ENCODE peak calls at places on chromosomes 12 and 14, in nine cellular contexts. H is SK-N-SH, S is A549, P is HL-60, T is K562, J is HepG2, Y is Panc1, R is GM12878, U is HCT116. B is an unnamed sample.

GRCh38 chr14:102729825-102730224 is 47.4 kb upstream of the TRAF3 start:
- DNase-seq in H (no peak), S (no peak), P (no peak), T (no peak), J (no peak), Y (no peak), R (no peak), U (no peak), B (no peak)

GRCh38 chr14:64673748-64674147 is 30.5 kb upstream of the PLEKHG3 start:
- DNase-seq in H (no peak), S (no peak), P (no peak), T (no peak), J (no peak), Y (no peak), R (peak), U (no peak), B (no peak)

GRCh38 chr14:57519051-57519450 is 25.4 kb upstream of the CCDC198 start:
- DNase-seq in H (no peak), S (no peak), P (no peak), T (no peak), J (peak), Y (no peak), R (no peak), U (no peak), B (no peak)

GRCh38 chr14:81826080-81826479 is 292.4 kb upstream of the SEL1L start:
- DNase-seq in H (no peak), S (no peak), P (no peak), T (no peak), J (no peak), Y (no peak), R (no peak), U (no peak), B (peak)

GRCh38 chr12:128450810-128451209 is 183.8 kb downstream of the TMEM132C start:
- DNase-seq in H (no peak), S (no peak), P (no peak), T (no peak), J (no peak), Y (no peak), R (no peak), U (no peak), B (no peak)

GRCh38 chr14:93956082-93956481 is 20.3 kb downstream of the ASB2 start:
- DNase-seq in H (no peak), S (no peak), P (no peak), T (no peak), J (no peak), Y (no peak), R (no peak), U (no peak), B (no peak)

GRCh38 chr14:63544641-63545234 is 1.6 kb upstream of the PPP2R5E start:
- DNase-seq in H (peak), S (peak), P (no peak), T (peak), J (no peak), Y (no peak), R (no peak), U (no peak), B (no peak)

GRCh38 chr14:65103150-65103760 is 938 bp upstream of the MAX start:
- DNase-seq in H (peak), S (peak), P (peak), T (peak), J (peak), Y (no peak), R (no peak), U (no peak), B (peak)

GRCh38 chr12:89949457-89950195 is 241.0 kb upstream of the ATP2B1 start:
- DNase-seq in H (no peak), S (peak), P (no peak), T (peak), J (peak), Y (peak), R (peak), U (no peak), B (peak)

GRCh38 chr12:13661005-13661887 is 320.2 kb downstream of the GRIN2B start:
- DNase-seq in H (peak), S (peak), P (no peak), T (peak), J (peak), Y (peak), R (peak), U (peak), B (peak)

GRCh38 chr14:22449612-22449930 is 139.5 kb downstream of the DAD1 start:
- DNase-seq in H (no peak), S (no peak), P (no peak), T (no peak), J (no peak), Y (no peak), R (no peak), U (no peak), B (no peak)

GRCh38 chr14:95689441-95689840 is 3.2 kb downstream of the TCL1B start:
- DNase-seq in H (no peak), S (no peak), P (no peak), T (no peak), J (no peak), Y (no peak), R (no peak), U (no peak), B (no peak)

GRCh38 chr14:68306934-68307758 is 485.7 kb downstream of the ZFP36L1 start:
- DNase-seq in H (no peak), S (no peak), P (no peak), T (no peak), J (peak), Y (no peak), R (no peak), U (peak), B (no peak)

GRCh38 chr12:82942521-82942920 is 255.8 kb downstream of the TMTC2 start:
- DNase-seq in H (no peak), S (no peak), P (no peak), T (no peak), J (no peak), Y (no peak), R (no peak), U (no peak), B (no peak)

GRCh38 chr14:23056257-23056955 is 914 bp downstream of the CDH24 start:
- DNase-seq in H (peak), S (peak), P (peak), T (peak), J (peak), Y (no peak), R (no peak), U (peak), B (peak)

GRCh38 chr12:118060301-118061010 is 523 bp downstream of the WSB2 start:
- DNase-seq in H (no peak), S (no peak), P (no peak), T (peak), J (no peak), Y (no peak), R (no peak), U (no peak), B (peak)

GRCh38 chr12:38669530-38669929 is 235.9 kb downstream of the CPNE8 start:
- DNase-seq in H (no peak), S (no peak), P (no peak), T (peak), J (no peak), Y (no peak), R (no peak), U (no peak), B (no peak)

GRCh38 chr14:104554608-104555401 is 24.8 kb upstream of the C14orf180 start:
- DNase-seq in H (peak), S (no peak), P (no peak), T (no peak), J (no peak), Y (no peak), R (no peak), U (no peak), B (no peak)

GRCh38 chr12:6778212-6778570 is 5.9 kb downstream of the LAG3 start:
- DNase-seq in H (no peak), S (peak), P (no peak), T (peak), J (no peak), Y (no peak), R (no peak), U (no peak), B (peak)

GRCh38 chr12:123254853-123255446 is 16.7 kb downstream of the CDK2AP1 start:
- DNase-seq in H (no peak), S (no peak), P (no peak), T (no peak), J (no peak), Y (no peak), R (no peak), U (no peak), B (no peak)

GRCh38 chr14:103594265-103594664 is 31.5 kb downstream of the COA8 start:
- DNase-seq in H (no peak), S (no peak), P (no peak), T (no peak), J (peak), Y (no peak), R (no peak), U (no peak), B (peak)

GRCh38 chr14:52434955-52435354 is 117.3 kb downstream of the TXNDC16 start:
- DNase-seq in H (no peak), S (no peak), P (no peak), T (no peak), J (no peak), Y (no peak), R (no peak), U (no peak), B (no peak)

GRCh38 chr12:46933947-46934346 is 108.2 kb upstream of the SLC38A4 start:
- DNase-seq in H (no peak), S (peak), P (no peak), T (peak), J (peak), Y (peak), R (no peak), U (no peak), B (peak)
- TF ChIP-seq REST in H (no peak), S (no peak), P (no peak), T (no peak), J (no peak), Y (no peak), R (no peak), U (no peak), B (no peak)

GRCh38 chr12:40226652-40227051 is 1.9 kb downstream of the LRRK2 start:
- DNase-seq in H (no peak), S (peak), P (no peak), T (peak), J (no peak), Y (no peak), R (no peak), U (no peak), B (no peak)
- TF ChIP-seq REST in H (no peak), S (no peak), P (no peak), T (no peak), J (no peak), Y (no peak), R (no peak), U (no peak), B (no peak)

GRCh38 chr14:99138999-99139865 is 132.8 kb downstream of the BCL11B start:
- DNase-seq in H (no peak), S (no peak), P (no peak), T (no peak), J (no peak), Y (no peak), R (no peak), U (no peak), B (no peak)

GRCh38 chr14:99137001-99137700 is 134.8 kb downstream of the BCL11B start:
- DNase-seq in H (no peak), S (no peak), P (no peak), T (no peak), J (no peak), Y (no peak), R (no peak), U (no peak), B (no peak)

GRCh38 chr14:99136047-99136400 is 136.0 kb downstream of the BCL11B start:
- DNase-seq in H (no peak), S (no peak), P (no peak), T (no peak), J (no peak), Y (no peak), R (no peak), U (no peak), B (no peak)

GRCh38 chr14:99136401-99136800 is 135.6 kb downstream of the BCL11B start:
- DNase-seq in H (no peak), S (no peak), P (no peak), T (no peak), J (no peak), Y (no peak), R (no peak), U (no peak), B (no peak)

GRCh38 chr14:99137913-99138571 is 134.0 kb downstream of the BCL11B start:
- DNase-seq in H (no peak), S (peak), P (peak), T (peak), J (no peak), Y (no peak), R (no peak), U (peak), B (peak)
- TF ChIP-seq REST in H (no peak), S (no peak), P (no peak), T (no peak), J (no peak), Y (no peak), R (no peak), U (no peak), B (no peak)

DNA sequence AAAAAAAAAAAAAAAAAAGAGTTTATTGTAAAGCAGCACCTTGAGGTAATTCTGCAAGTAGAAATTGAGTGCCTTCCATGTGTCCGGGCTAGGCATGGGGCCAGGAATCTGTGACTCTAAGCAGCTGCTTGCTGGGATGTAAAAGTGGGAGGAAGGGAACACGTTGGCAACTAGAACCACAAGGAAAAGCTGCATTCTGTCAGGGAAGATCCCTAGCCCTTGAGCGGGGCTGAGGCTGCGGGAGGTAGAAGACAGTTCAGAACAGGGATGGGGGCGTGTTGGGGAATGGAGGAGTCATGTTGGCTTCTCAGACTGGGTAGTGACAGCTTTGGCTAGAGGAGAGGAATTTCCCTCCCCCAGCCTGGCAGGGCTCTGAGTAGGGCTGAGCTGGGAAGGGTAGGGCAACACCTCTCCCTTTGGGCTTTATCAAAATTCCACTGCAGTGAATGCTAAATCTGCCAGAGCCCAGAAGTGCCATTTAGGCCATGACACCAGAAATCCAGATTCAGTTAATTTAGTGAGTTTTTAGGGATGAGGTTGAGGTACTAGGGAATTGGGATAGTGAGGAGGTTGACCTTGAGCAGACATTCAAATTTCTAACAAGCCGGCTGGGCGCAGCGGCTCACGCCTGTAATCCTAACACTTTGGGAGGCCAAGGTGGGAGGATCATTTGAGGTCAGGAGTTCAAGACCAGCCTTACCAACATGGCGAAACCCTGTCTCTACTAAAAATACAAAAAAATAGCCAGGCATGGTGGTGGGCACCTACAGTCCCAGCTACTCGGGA is 3.4 kb upstream of the TRAFD1 start:
- DNase-seq in H (no peak), S (peak), P (no peak), T (peak), J (no peak), Y (no peak), R (no peak), U (peak), B (peak)
- TF ChIP-seq REST in H (peak), S (no peak), P (no peak), T (no peak), J (no peak), Y (no peak), R (no peak), U (no peak), B (no peak)

GRCh38 chr12:120406080-120406479 is 31.8 kb upstream of the COX6A1 start:
- DNase-seq in H (no peak), S (no peak), P (no peak), T (no peak), J (no peak), Y (no peak), R (no peak), U (no peak), B (no peak)
- TF ChIP-seq REST in H (no peak), S (no peak), P (no peak), T (no peak), J (no peak), Y (no peak), R (no peak), U (no peak), B (no peak)

GRCh38 chr12:19779393-19780056 is 340.2 kb downstream of the AEBP2 start:
- DNase-seq in H (no peak), S (no peak), P (no peak), T (no peak), J (no peak), Y (no peak), R (no peak), U (no peak), B (peak)
- TF ChIP-seq REST in H (no peak), S (no peak), P (no peak), T (no peak), J (no peak), Y (no peak), R (no peak), U (no peak), B (no peak)

DNA sequence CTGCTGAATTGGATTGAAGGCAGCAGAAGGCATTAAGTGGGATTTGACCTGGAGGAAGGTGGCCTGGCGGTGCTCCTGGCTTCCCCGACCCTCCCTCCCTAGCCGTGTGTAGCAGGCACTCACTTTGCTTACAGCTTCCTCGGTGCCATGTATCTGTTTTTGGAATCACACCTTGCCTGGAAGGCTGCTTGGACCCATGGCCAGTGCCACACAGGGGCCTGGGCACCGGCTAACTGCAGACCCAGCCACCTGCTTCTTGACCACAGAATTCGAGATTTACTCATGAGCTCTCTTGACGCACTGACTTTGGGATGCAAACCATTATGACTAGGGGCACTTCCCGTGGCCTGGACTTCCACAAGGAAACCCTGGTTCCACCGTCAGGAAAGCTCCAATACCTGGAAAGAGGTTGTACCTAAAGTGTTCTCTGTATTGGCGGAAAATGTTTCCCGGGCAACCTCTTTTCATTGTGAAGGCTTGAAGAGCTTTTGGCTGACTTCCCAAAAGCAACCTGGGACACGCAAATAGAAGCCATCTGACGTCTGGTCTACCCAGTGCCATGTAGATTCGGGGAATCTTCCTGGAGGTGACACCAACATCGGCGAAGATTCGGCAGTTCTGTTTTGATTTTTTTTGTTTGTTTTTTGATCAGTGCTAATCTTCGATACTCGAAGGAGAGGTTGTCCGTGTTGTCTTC is 125.6 kb upstream of the RTL1 start:
- DNase-seq in H (no peak), S (no peak), P (no peak), T (no peak), J (no peak), Y (no peak), R (no peak), U (no peak), B (no peak)
- TF ChIP-seq REST in H (no peak), S (no peak), P (no peak), T (no peak), J (no peak), Y (no peak), R (no peak), U (no peak), B (no peak)

GRCh38 chr12:14716848-14717444 is 20.5 kb upstream of the GUCY2C start:
- DNase-seq in H (peak), S (peak), P (peak), T (peak), J (peak), Y (no peak), R (no peak), U (peak), B (peak)
- TF ChIP-seq REST in H (no peak), S (no peak), P (no peak), T (no peak), J (no peak), Y (no peak), R (no peak), U (no peak), B (no peak)

B was measured in GM23338.